ENCODE peak calls at places on chromosomes 5 and 9, in ten cellular contexts. F, H, K, X, P, S, M, B, Q and J are unnamed samples.

GRCh38 chr5:58002318-58002717 is 457.6 kb downstream of the PLK2 start:
- DNase-seq in F (no peak), H (no peak), K (no peak), X (no peak), P (peak), S (no peak), M (no peak), B (peak), Q (no peak), J (no peak)

GRCh38 chr9:35696520-35697215 is 6.9 kb upstream of the TPM2 start:
- DNase-seq in F (peak), H (peak), K (no peak), X (peak), P (peak), S (peak), M (peak), B (peak), Q (peak), J (no peak)

GRCh38 chr5:7745882-7746735 is 104.8 kb downstream of the CFAP90 start:
- DNase-seq in F (peak), H (peak), K (peak), X (peak), P (peak), S (peak), M (peak), B (peak), Q (peak), J (no peak)

GRCh38 chr9:116059466-116059865 is 94.1 kb upstream of the PAPPA start:
- DNase-seq in F (no peak), H (no peak), K (no peak), X (no peak), P (no peak), S (no peak), M (no peak), B (peak), Q (no peak), J (no peak)

GRCh38 chr5:169592937-169593650 is 9.5 kb downstream of the SPDL1 start:
- DNase-seq in F (no peak), H (no peak), K (no peak), X (peak), P (no peak), S (no peak), M (no peak), B (no peak), Q (no peak), J (no peak)

GRCh38 chr9:38371495-38371894 is 21.0 kb upstream of the ALDH1B1 start:
- DNase-seq in F (no peak), H (no peak), K (no peak), X (no peak), P (peak), S (peak), M (peak), B (peak), Q (peak), J (peak)

GRCh38 chr5:125196479-125197183 is 450.2 kb upstream of the ZNF608 start:
- DNase-seq in F (no peak), H (no peak), K (no peak), X (no peak), P (no peak), S (no peak), M (no peak), B (no peak), Q (no peak), J (no peak)

GRCh38 chr9:108478431-108478837 is 377.4 kb downstream of the ACTL7B start:
- DNase-seq in F (peak), H (no peak), K (no peak), X (peak), P (peak), S (peak), M (no peak), B (peak), Q (no peak), J (no peak)

GRCh38 chr9:27487128-27487527 is 37.0 kb upstream of the IFNK start:
- DNase-seq in F (no peak), H (no peak), K (no peak), X (no peak), P (no peak), S (no peak), M (no peak), B (no peak), Q (no peak), J (no peak)

GRCh38 chr5:55601209-55601618 is 66.5 kb upstream of the PLPP1 start:
- DNase-seq in F (peak), H (peak), K (peak), X (peak), P (peak), S (no peak), M (peak), B (peak), Q (no peak), J (peak)

GRCh38 chr9:37943329-37944265 is 39.7 kb upstream of the SLC25A51 start:
- DNase-seq in F (peak), H (no peak), K (no peak), X (peak), P (peak), S (no peak), M (no peak), B (peak), Q (no peak), J (no peak)

GRCh38 chr9:35042081-35042604 is 30.3 kb downstream of the VCP start:
- DNase-seq in F (no peak), H (no peak), K (no peak), X (peak), P (peak), S (peak), M (no peak), B (peak), Q (no peak), J (no peak)

GRCh38 chr9:76379494-76379893 is 14.7 kb downstream of the RFK start:
- DNase-seq in F (no peak), H (no peak), K (no peak), X (peak), P (no peak), S (no peak), M (no peak), B (no peak), Q (no peak), J (peak)

GRCh38 chr5:98069876-98070512 is 703.5 kb upstream of the RGMB start:
- DNase-seq in F (no peak), H (no peak), K (no peak), X (no peak), P (peak), S (no peak), M (no peak), B (peak), Q (peak), J (no peak)

GRCh38 chr5:33105521-33105941 is 335.2 kb upstream of the TARS1 start:
- DNase-seq in F (no peak), H (no peak), K (no peak), X (no peak), P (peak), S (no peak), M (no peak), B (peak), Q (no peak), J (no peak)

GRCh38 chr9:89961616-89962341 is 357.0 kb downstream of the GADD45G start:
- DNase-seq in F (no peak), H (no peak), K (no peak), X (no peak), P (peak), S (peak), M (no peak), B (no peak), Q (no peak), J (no peak)

GRCh38 chr5:50595199-50595598 is 71.2 kb upstream of the PARP8 start:
- DNase-seq in F (no peak), H (no peak), K (no peak), X (peak), P (peak), S (peak), M (no peak), B (peak), Q (no peak), J (no peak)

GRCh38 chr9:123584202-123585176 is 228.5 kb downstream of the CRB2 start:
- DNase-seq in F (no peak), H (no peak), K (no peak), X (no peak), P (no peak), S (no peak), M (no peak), B (no peak), Q (no peak), J (no peak)

GRCh38 chr9:126448865-126449577 is 122.4 kb downstream of the MVB12B start:
- DNase-seq in F (no peak), H (no peak), K (no peak), X (no peak), P (no peak), S (no peak), M (no peak), B (no peak), Q (no peak), J (no peak)

GRCh38 chr5:177452688-177453638 is 6.3 kb downstream of the PRR7 start:
- DNase-seq in F (no peak), H (no peak), K (no peak), X (no peak), P (no peak), S (no peak), M (no peak), B (no peak), Q (no peak), J (no peak)

DNA sequence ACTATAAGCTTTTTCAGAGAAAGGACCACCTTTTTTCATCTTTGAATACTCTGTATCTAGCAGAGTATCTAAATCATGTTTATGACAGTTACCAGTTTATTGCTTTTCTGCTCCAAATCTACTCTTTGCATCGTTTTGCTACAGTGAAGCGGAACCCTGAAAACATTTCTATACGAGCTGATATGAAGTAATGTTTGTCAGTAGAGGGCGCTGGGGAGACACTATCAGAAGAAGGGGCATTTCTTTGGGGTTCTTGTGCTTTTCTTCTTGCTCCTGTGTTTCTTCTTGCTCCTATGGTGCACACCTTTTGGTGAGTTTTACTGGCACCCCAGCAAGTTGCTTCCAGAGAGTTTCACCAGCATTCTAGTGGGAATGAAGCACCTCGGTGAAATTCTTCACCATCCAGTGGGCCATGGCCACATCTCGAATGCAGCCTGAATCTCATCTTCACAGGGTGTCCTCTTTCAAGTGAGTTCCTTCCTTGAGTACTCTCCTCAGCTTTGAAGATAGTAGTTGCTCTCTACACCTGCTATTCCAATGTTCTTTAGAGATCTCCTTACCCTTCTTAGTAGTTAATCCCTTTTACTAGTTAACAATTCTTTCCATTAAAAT is 98.4 kb downstream of the FGF1 start:
- DNase-seq in F (no peak), H (no peak), K (no peak), X (peak), P (peak), S (peak), M (peak), B (peak), Q (peak), J (no peak)
- TF ChIP-seq CTCF in F (peak), H (peak), K (peak), X (peak), P (peak), S (peak), M (peak), B (peak), Q (peak), J (peak)

GRCh38 chr5:35857004-35857345 is 284 bp downstream of the IL7R start:
- DNase-seq in F (no peak), H (no peak), K (no peak), X (no peak), P (no peak), S (no peak), M (no peak), B (no peak), Q (no peak), J (no peak)

GRCh38 chr5:35856186-35857003 is at the start of gene IL7R:
- DNase-seq in F (no peak), H (no peak), K (no peak), X (no peak), P (peak), S (peak), M (no peak), B (peak), Q (no peak), J (no peak)

GRCh38 chr5:35853652-35854051 is 3.0 kb upstream of the IL7R start:
- DNase-seq in F (no peak), H (no peak), K (no peak), X (no peak), P (no peak), S (no peak), M (no peak), B (no peak), Q (no peak), J (no peak)

GRCh38 chr5:35854248-35854647 is 2.4 kb upstream of the IL7R start:
- DNase-seq in F (no peak), H (no peak), K (no peak), X (no peak), P (no peak), S (no peak), M (no peak), B (no peak), Q (no peak), J (no peak)

GRCh38 chr5:35855221-35855620 is 1.5 kb upstream of the IL7R start:
- DNase-seq in F (no peak), H (no peak), K (no peak), X (no peak), P (no peak), S (no peak), M (no peak), B (no peak), Q (no peak), J (no peak)
- H3K4me3 ChIP-seq in F (no peak), H (no peak), K (no peak), X (no peak), P (no peak), S (no peak), M (no peak), B (no peak), Q (no peak), J (no peak)

GRCh38 chr5:111427762-111428161 is 84.6 kb downstream of the STARD4 start:
- DNase-seq in F (no peak), H (no peak), K (no peak), X (no peak), P (no peak), S (no peak), M (no peak), B (no peak), Q (no peak), J (no peak)
- TF ChIP-seq CTCF in F (no peak), H (no peak), K (no peak), X (no peak), P (no peak), S (no peak), M (no peak), B (no peak), Q (no peak), J (no peak)

GRCh38 chr5:14676320-14676719 is 11.8 kb downstream of the OTULIN start:
- DNase-seq in F (no peak), H (no peak), K (no peak), X (peak), P (peak), S (peak), M (no peak), B (peak), Q (no peak), J (no peak)
- H3K4me3 ChIP-seq in F (no peak), H (no peak), K (no peak), X (no peak), P (no peak), S (peak), M (no peak), B (no peak), Q (no peak), J (no peak)

GRCh38 chr5:78629590-78629989 is 19.0 kb downstream of the LHFPL2 start:
- DNase-seq in F (no peak), H (no peak), K (no peak), X (no peak), P (no peak), S (no peak), M (no peak), B (no peak), Q (no peak), J (no peak)
- TF ChIP-seq CTCF in F (no peak), H (no peak), K (no peak), X (no peak), P (no peak), S (no peak), M (no peak), B (no peak), Q (no peak), J (no peak)

DNA sequence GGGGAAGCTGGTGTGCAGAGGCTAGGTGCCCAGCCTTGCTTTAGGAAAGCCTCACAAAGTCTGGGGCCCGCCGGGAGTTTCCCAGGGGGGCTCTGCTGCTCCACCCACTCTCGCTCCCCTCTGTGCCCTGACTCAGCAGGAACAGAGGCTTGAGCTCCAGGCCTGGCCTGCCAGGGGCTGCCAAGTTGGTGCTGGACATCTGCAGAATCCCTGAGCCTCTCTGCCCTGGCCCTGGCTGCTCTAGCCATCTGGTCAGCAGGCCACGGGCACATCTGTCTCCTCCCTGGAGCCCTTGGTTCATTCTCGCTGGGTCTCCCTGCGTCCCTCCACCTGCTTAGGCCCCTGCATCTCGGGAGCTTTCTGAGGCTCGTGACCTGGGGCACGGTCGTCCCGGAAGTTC is 626 bp upstream of the ADAMTSL2 start:
- DNase-seq in F (peak), H (no peak), K (no peak), X (no peak), P (no peak), S (no peak), M (no peak), B (no peak), Q (no peak), J (no peak)
- H3K4me3 ChIP-seq in F (peak), H (peak), K (peak), X (no peak), P (no peak), S (no peak), M (peak), B (no peak), Q (no peak), J (no peak)

GRCh38 chr9:84419203-84419602 is 78.6 kb upstream of the SLC28A3 start:
- DNase-seq in F (no peak), H (no peak), K (no peak), X (no peak), P (no peak), S (peak), M (no peak), B (peak), Q (no peak), J (no peak)
- TF ChIP-seq CTCF in F (no peak), H (no peak), K (peak), X (no peak), P (peak), S (peak), M (no peak), B (peak), Q (no peak), J (no peak)

GRCh38 chr9:111066427-111066826 is 28.2 kb upstream of the LPAR1 start:
- DNase-seq in F (no peak), H (no peak), K (no peak), X (no peak), P (peak), S (no peak), M (no peak), B (no peak), Q (no peak), J (no peak)

GRCh38 chr9:111069233-111069632 is 31.0 kb upstream of the LPAR1 start:
- DNase-seq in F (no peak), H (no peak), K (no peak), X (no peak), P (no peak), S (no peak), M (no peak), B (peak), Q (no peak), J (no peak)

GRCh38 chr9:111065414-111065813 is 27.1 kb upstream of the LPAR1 start:
- DNase-seq in F (no peak), H (no peak), K (no peak), X (no peak), P (no peak), S (no peak), M (no peak), B (no peak), Q (no peak), J (no peak)

GRCh38 chr9:111068816-111069215 is 30.5 kb upstream of the LPAR1 start:
- DNase-seq in F (no peak), H (no peak), K (no peak), X (no peak), P (no peak), S (peak), M (no peak), B (peak), Q (no peak), J (no peak)

DNA sequence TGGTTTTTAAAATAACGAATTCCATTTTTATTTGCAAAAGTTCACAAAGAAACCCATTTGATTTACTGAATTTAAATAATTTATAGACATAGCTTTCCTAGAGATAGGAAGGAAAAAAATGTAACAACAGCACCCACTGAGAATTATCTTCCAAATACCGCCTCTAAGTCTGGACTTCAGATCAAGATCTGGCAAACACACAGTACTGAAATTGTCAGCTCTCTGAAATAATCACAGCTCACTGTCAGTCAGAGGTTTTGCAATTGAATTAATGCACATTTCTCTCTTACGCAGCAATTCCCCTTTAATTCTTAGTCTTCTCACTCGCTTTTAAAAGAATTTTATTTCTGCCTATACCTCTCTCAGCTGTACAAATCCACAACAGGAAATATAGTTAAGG is 29.2 kb upstream of the LPAR1 start:
- DNase-seq in F (no peak), H (no peak), K (no peak), X (no peak), P (no peak), S (no peak), M (no peak), B (peak), Q (no peak), J (no peak)
- H3K4me3 ChIP-seq in F (no peak), H (peak), K (no peak), X (no peak), P (no peak), S (no peak), M (no peak), B (no peak), Q (no peak), J (no peak)

GRCh38 chr5:128498844-128499455 is 39.1 kb downstream of the FBN2 start:
- DNase-seq in F (no peak), H (no peak), K (no peak), X (no peak), P (peak), S (peak), M (no peak), B (peak), Q (peak), J (peak)
- TF ChIP-seq CTCF in F (peak), H (peak), K (peak), X (peak), P (peak), S (peak), M (peak), B (peak), Q (peak), J (peak)

GRCh38 chr9:127714916-127715442 is 484 bp downstream of the PTRH1 start:
- DNase-seq in F (peak), H (no peak), K (peak), X (peak), P (no peak), S (peak), M (no peak), B (no peak), Q (peak), J (no peak)

GRCh38 chr9:127717766-127718165 is 1.9 kb downstream of the TTC16 start:
- DNase-seq in F (no peak), H (no peak), K (no peak), X (no peak), P (no peak), S (no peak), M (no peak), B (no peak), Q (no peak), J (no peak)

GRCh38 chr9:127714020-127714835 is 1.2 kb downstream of the PTRH1 start:
- DNase-seq in F (no peak), H (no peak), K (no peak), X (no peak), P (no peak), S (no peak), M (no peak), B (no peak), Q (no peak), J (no peak)

GRCh38 chr9:127715443-127716337 is at the start of the genes PTRH1 and TTC16:
- DNase-seq in F (peak), H (peak), K (peak), X (peak), P (peak), S (peak), M (peak), B (peak), Q (peak), J (peak)

DNA sequence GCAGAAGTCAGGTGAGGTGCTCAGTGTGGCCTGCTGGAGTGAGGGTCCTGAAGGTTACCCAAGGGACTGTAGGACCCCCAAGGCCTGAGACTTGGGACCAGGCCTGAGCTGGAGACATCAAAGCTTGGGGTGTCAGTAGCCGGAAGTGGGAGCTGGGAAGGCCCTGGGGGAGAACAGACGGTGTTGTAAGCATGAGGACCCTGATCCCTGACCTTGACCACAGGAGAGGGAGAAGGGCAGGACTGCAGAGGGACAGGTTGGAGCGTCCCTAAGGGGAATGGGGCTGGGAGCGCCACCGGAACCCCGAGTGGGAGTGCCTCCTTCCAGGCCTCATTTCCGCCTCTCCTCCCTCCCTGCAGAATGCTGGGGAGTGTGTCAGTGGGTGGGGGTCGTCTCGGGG is 533 bp downstream of the TTC16 start:
- DNase-seq in F (no peak), H (no peak), K (no peak), X (no peak), P (no peak), S (no peak), M (peak), B (no peak), Q (no peak), J (no peak)
- H3K4me3 ChIP-seq in F (peak), H (peak), K (no peak), X (peak), P (no peak), S (no peak), M (peak), B (peak), Q (peak), J (peak)